ENCODE peak calls at places on chromosome 9, in eight cellular contexts. L, J, S, H, F, U, M and O are unnamed samples.

GRCh38 chr9:12464910-12465512 is 228.2 kb upstream of the TYRP1 start:
- DNase-seq in L (no peak), J (no peak), S (peak; percentile 3), H (no peak), F (no peak), U (peak; percentile 31), M (peak; percentile 2), O (no peak)

GRCh38 chr9:92764381-92764987 is at the start of gene BICD2:
- DNase-seq in L (no peak), J (no peak), S (no peak), H (no peak), F (no peak), U (no peak), M (no peak), O (no peak)

GRCh38 chr9:133591985-133592384 is 17.2 kb downstream of the FAM163B start:
- DNase-seq in L (no peak), J (no peak), S (no peak), H (no peak), F (no peak), U (no peak), M (no peak), O (no peak)

GRCh38 chr9:80881350-80881749 is 808.0 kb downstream of the TLE1 start:
- DNase-seq in L (no peak), J (no peak), S (no peak), H (no peak), F (no peak), U (no peak), M (no peak), O (no peak)

GRCh38 chr9:126515001-126515872 is 98.5 kb upstream of the LMX1B start:
- DNase-seq in L (no peak), J (no peak), S (no peak), H (no peak), F (no peak), U (peak; percentile 24), M (no peak), O (peak; percentile 72)

GRCh38 chr9:113241161-113241560 is 19.8 kb downstream of the SLC31A1 start:
- DNase-seq in L (no peak), J (no peak), S (no peak), H (no peak), F (no peak), U (no peak), M (no peak), O (no peak)

GRCh38 chr9:38130724-38131123 is 61.7 kb upstream of the SHB start:
- DNase-seq in L (no peak), J (no peak), S (no peak), H (no peak), F (no peak), U (no peak), M (no peak), O (no peak)

GRCh38 chr9:103627731-103628130 is 466.4 kb upstream of the SMC2 start:
- DNase-seq in L (no peak), J (no peak), S (no peak), H (no peak), F (no peak), U (no peak), M (no peak), O (no peak)

GRCh38 chr9:88593537-88594185 is 58.7 kb downstream of the NXNL2 start:
- DNase-seq in L (peak; percentile 66), J (no peak), S (peak; percentile 60), H (no peak), F (no peak), U (peak; percentile 87), M (peak; percentile 65), O (no peak)

GRCh38 chr9:5869315-5870019 is 21.2 kb upstream of the MLANA start:
- DNase-seq in L (no peak), J (no peak), S (peak; percentile 52), H (no peak), F (no peak), U (no peak), M (no peak), O (no peak)

GRCh38 chr9:105173306-105173705 is 71.1 kb upstream of the SLC44A1 start:
- DNase-seq in L (no peak), J (no peak), S (no peak), H (no peak), F (no peak), U (no peak), M (no peak), O (no peak)

GRCh38 chr9:111715471-111715870 is 54.1 kb downstream of the GNG10 start:
- DNase-seq in L (no peak), J (no peak), S (no peak), H (no peak), F (no peak), U (peak; percentile 5), M (no peak), O (no peak)

GRCh38 chr9:121328876-121329681 is 41.0 kb downstream of the STOM start:
- DNase-seq in L (no peak), J (no peak), S (no peak), H (no peak), F (no peak), U (no peak), M (no peak), O (no peak)
- TF ChIP-seq CTCF in L (no peak), J (no peak), S (no peak), H (no peak), F (no peak), U (no peak), M (no peak), O (no peak)

GRCh38 chr9:127523312-127523851 is 72.1 kb downstream of the LRSAM1 start:
- DNase-seq in L (no peak), J (peak; percentile 57), S (no peak), H (no peak), F (no peak), U (peak; percentile 79), M (peak; percentile 56), O (no peak)
- TF ChIP-seq CTCF in L (no peak), J (no peak), S (peak; percentile 19), H (no peak), F (no peak), U (peak; percentile 62), M (peak; percentile 76), O (peak; percentile 79)

DNA sequence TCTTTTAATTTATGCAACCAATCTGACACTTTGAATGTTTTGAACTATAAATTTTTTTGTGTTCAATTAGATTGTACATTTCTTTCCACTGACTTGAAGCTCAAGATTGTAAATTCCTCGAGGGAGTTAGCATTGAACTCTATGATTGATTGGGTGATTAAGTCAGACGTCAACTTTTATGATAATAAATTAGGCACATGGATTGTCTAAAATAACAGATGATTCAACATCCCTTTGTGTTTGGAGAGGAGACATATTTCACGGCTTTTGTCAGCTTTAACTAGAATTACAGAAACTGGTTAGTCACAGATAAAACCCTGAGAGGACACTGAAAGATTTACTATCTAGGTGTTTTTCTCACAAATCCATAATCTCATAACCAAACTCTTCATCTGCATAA is 32.7 kb upstream of the TXNDC8 start:
- DNase-seq in L (no peak), J (no peak), S (no peak), H (no peak), F (no peak), U (peak; percentile 33), M (no peak), O (no peak)
- TF ChIP-seq CTCF in L (no peak), J (no peak), S (no peak), H (no peak), F (no peak), U (no peak), M (no peak), O (no peak)

DNA sequence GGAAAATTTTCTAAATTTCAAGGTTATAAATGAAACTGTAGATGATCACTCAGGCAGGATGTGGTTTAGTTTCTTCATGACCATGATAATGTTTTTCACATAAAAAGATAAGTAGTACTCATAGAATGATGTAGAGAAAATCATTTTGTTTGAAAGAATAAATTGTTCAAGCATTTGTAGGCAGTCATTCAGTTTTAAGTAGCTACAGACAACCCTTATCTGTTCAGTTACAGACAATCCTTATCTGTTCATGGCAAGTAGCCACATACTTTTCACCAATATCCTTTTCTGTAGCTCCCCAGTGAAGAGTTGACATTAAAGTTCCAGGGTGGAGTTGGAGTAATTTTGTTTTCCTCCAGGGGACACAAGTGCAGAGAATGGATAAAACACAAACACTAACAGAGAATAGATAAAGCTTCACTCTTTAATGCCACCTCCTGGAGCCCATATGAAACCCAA is 278.1 kb upstream of the TNC start:
- DNase-seq in L (no peak), J (no peak), S (no peak), H (no peak), F (no peak), U (no peak), M (peak; percentile 28), O (no peak)
- TF ChIP-seq CTCF in L (no peak), J (no peak), S (no peak), H (no peak), F (no peak), U (no peak), M (no peak), O (peak; percentile 39)

DNA sequence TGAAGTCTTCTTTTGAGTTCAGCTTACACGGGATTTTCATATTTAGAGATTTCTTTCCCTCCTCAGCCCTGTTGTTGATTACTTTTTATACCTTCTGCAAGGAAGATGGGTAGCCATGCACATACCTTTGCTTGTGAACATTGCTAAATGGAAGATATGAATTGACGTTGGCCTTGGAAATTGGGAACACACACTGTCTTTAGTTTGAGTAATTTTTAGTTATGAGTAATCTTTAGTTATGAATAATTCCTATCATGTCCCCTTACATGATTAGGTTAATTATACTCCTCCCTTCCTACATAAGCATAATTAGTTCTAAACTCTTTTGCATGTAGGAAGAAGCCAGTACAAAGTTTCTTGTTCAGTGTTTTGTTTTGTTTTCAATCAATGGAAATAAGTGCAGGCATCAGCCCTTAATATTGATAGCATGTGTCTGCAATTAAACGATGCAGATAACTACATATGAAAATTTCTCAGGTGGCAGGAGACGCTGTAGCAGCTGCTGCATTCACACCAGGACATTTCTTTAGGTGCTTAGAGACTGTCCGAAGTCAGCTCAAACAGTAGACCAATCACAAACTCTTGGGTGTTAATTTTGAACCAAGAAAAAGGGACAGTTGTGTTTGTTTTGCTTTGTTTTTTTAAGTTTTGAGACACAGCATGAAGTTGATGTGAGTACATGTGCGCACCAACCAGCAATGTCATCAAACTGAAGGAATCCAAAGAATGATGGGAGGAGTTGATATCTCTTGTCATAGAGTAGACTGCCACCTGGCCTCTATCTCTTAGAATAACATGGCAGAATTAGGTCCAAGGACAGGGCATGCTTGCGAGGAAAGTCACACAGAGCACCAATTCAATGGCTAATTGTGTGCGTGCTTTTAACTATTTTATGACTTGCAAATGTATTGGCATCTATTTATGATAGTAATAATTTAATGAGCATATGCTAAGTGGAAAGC is 51.4 kb downstream of the SMARCA2 start:
- DNase-seq in L (no peak), J (no peak), S (no peak), H (no peak), F (no peak), U (peak; percentile 72), M (peak; percentile 64), O (no peak)
- TF ChIP-seq CTCF in L (no peak), J (peak; percentile 24), S (no peak), H (no peak), F (no peak), U (peak; percentile 22), M (peak; percentile 23), O (peak; percentile 66)